ENCODE peak calls at places on chromosomes 6 and 20, in five cellular contexts. One of them, this sample, is unnamed.

GRCh38 chr20:48658198-48658476 is 169.7 kb downstream of the PREX1 start:
- DNase-seq in activated CD4-positive, alpha-beta T cell treated with anti-CD3 and anti-CD28 coated beads for 48 hours: no peak
- DNase-seq in putamen: no peak
- DNase-seq in fibroblast of the aortic adventitia: no peak
- DNase-seq in NCI-H1092 treated with DMSO at 0.1 percent for 48 hours: no peak
- DNase-seq in this sample: no peak

GRCh38 chr6:134446228-134446848 is 128.4 kb upstream of the SGK1 start:
- DNase-seq in activated CD4-positive, alpha-beta T cell treated with anti-CD3 and anti-CD28 coated beads for 48 hours: no peak
- DNase-seq in putamen: no peak
- DNase-seq in fibroblast of the aortic adventitia: peak; percentile 68
- DNase-seq in NCI-H1092 treated with DMSO at 0.1 percent for 48 hours: no peak
- DNase-seq in this sample: peak; percentile 71

GRCh38 chr6:121881974-121882667 is 446.7 kb downstream of the GJA1 start:
- DNase-seq in activated CD4-positive, alpha-beta T cell treated with anti-CD3 and anti-CD28 coated beads for 48 hours: no peak
- DNase-seq in putamen: no peak
- DNase-seq in fibroblast of the aortic adventitia: peak; percentile 90
- DNase-seq in NCI-H1092 treated with DMSO at 0.1 percent for 48 hours: no peak
- DNase-seq in this sample: no peak

GRCh38 chr6:119627908-119628669 is 278.5 kb upstream of the MAN1A1 start:
- DNase-seq in activated CD4-positive, alpha-beta T cell treated with anti-CD3 and anti-CD28 coated beads for 48 hours: no peak
- DNase-seq in putamen: no peak
- DNase-seq in fibroblast of the aortic adventitia: peak; percentile 44
- DNase-seq in NCI-H1092 treated with DMSO at 0.1 percent for 48 hours: no peak
- DNase-seq in this sample: no peak

GRCh38 chr6:29865648-29866047 is 38.0 kb downstream of the HLA-G start:
- DNase-seq in activated CD4-positive, alpha-beta T cell treated with anti-CD3 and anti-CD28 coated beads for 48 hours: no peak
- DNase-seq in putamen: no peak
- DNase-seq in fibroblast of the aortic adventitia: no peak
- DNase-seq in NCI-H1092 treated with DMSO at 0.1 percent for 48 hours: no peak
- DNase-seq in this sample: no peak

GRCh38 chr20:37356961-37357371 is 11.0 kb downstream of the SRC start:
- DNase-seq in activated CD4-positive, alpha-beta T cell treated with anti-CD3 and anti-CD28 coated beads for 48 hours: no peak
- DNase-seq in putamen: no peak
- DNase-seq in fibroblast of the aortic adventitia: no peak
- DNase-seq in NCI-H1092 treated with DMSO at 0.1 percent for 48 hours: no peak
- DNase-seq in this sample: no peak

GRCh38 chr6:144873653-144874378 is 588.7 kb downstream of the UTRN start:
- DNase-seq in activated CD4-positive, alpha-beta T cell treated with anti-CD3 and anti-CD28 coated beads for 48 hours: no peak
- DNase-seq in putamen: no peak
- DNase-seq in fibroblast of the aortic adventitia: no peak
- DNase-seq in NCI-H1092 treated with DMSO at 0.1 percent for 48 hours: no peak
- DNase-seq in this sample: no peak

GRCh38 chr6:129872591-129872990 is 11.5 kb upstream of the TMEM244 start:
- DNase-seq in activated CD4-positive, alpha-beta T cell treated with anti-CD3 and anti-CD28 coated beads for 48 hours: no peak
- DNase-seq in putamen: no peak
- DNase-seq in fibroblast of the aortic adventitia: no peak
- DNase-seq in NCI-H1092 treated with DMSO at 0.1 percent for 48 hours: no peak
- DNase-seq in this sample: no peak

GRCh38 chr6:157379656-157380457 is 1.1 kb upstream of the ZDHHC14 start:
- DNase-seq in activated CD4-positive, alpha-beta T cell treated with anti-CD3 and anti-CD28 coated beads for 48 hours: peak; percentile 92
- DNase-seq in putamen: peak; percentile 94
- DNase-seq in fibroblast of the aortic adventitia: peak; percentile 86
- DNase-seq in NCI-H1092 treated with DMSO at 0.1 percent for 48 hours: peak; percentile 94
- DNase-seq in this sample: peak; percentile 97

GRCh38 chr6:55040102-55040848 is 134.0 kb upstream of the HCRTR2 start:
- DNase-seq in activated CD4-positive, alpha-beta T cell treated with anti-CD3 and anti-CD28 coated beads for 48 hours: no peak
- DNase-seq in putamen: no peak
- DNase-seq in fibroblast of the aortic adventitia: peak; percentile 24
- DNase-seq in NCI-H1092 treated with DMSO at 0.1 percent for 48 hours: no peak
- DNase-seq in this sample: no peak

GRCh38 chr6:168035098-168035660 is 37.7 kb downstream of the KIF25 start:
- DNase-seq in activated CD4-positive, alpha-beta T cell treated with anti-CD3 and anti-CD28 coated beads for 48 hours: no peak
- DNase-seq in putamen: peak; percentile 63
- DNase-seq in fibroblast of the aortic adventitia: peak; percentile 61
- DNase-seq in NCI-H1092 treated with DMSO at 0.1 percent for 48 hours: peak; percentile 48
- DNase-seq in this sample: no peak

GRCh38 chr20:61662946-61663460 is 402.7 kb downstream of the TAF4 start:
- DNase-seq in activated CD4-positive, alpha-beta T cell treated with anti-CD3 and anti-CD28 coated beads for 48 hours: no peak
- DNase-seq in putamen: peak; percentile 21
- DNase-seq in fibroblast of the aortic adventitia: no peak
- DNase-seq in NCI-H1092 treated with DMSO at 0.1 percent for 48 hours: no peak
- DNase-seq in this sample: no peak

GRCh38 chr20:63095718-63096654 is 89.2 kb upstream of the BHLHE23 start:
- DNase-seq in activated CD4-positive, alpha-beta T cell treated with anti-CD3 and anti-CD28 coated beads for 48 hours: no peak
- DNase-seq in putamen: no peak
- DNase-seq in fibroblast of the aortic adventitia: no peak
- DNase-seq in NCI-H1092 treated with DMSO at 0.1 percent for 48 hours: no peak
- DNase-seq in this sample: no peak

GRCh38 chr6:35019171-35019570 is 122.0 kb downstream of the TCP11 start:
- DNase-seq in activated CD4-positive, alpha-beta T cell treated with anti-CD3 and anti-CD28 coated beads for 48 hours: no peak
- DNase-seq in putamen: no peak
- DNase-seq in fibroblast of the aortic adventitia: no peak
- DNase-seq in NCI-H1092 treated with DMSO at 0.1 percent for 48 hours: no peak
- DNase-seq in this sample: no peak

GRCh38 chr20:37526839-37527637 is 638 bp downstream of the BLCAP start:
- DNase-seq in activated CD4-positive, alpha-beta T cell treated with anti-CD3 and anti-CD28 coated beads for 48 hours: no peak
- DNase-seq in putamen: no peak
- DNase-seq in fibroblast of the aortic adventitia: peak; percentile 42
- DNase-seq in NCI-H1092 treated with DMSO at 0.1 percent for 48 hours: no peak
- DNase-seq in this sample: no peak

GRCh38 chr6:148435386-148435785 is 92.7 kb downstream of the SASH1 start:
- DNase-seq in activated CD4-positive, alpha-beta T cell treated with anti-CD3 and anti-CD28 coated beads for 48 hours: no peak
- DNase-seq in putamen: no peak
- DNase-seq in fibroblast of the aortic adventitia: peak; percentile 72
- DNase-seq in NCI-H1092 treated with DMSO at 0.1 percent for 48 hours: no peak
- DNase-seq in this sample: no peak

This sample was measured in NCI-H345.